ENCODE peak calls at places on chromosomes 3 and 15, in six cellular contexts. T is lung, U is upper lobe of right lung, E is upper lobe of left lung, W is BJ, V is endothelial cell of umbilical vein. J is an unnamed sample.

GRCh38 chr3:117786339-117786738 is 1076.8 kb downstream of the TUSC7 start:
- DNase-seq in W (no peak), T (no peak), U (no peak), V (no peak), E (no peak), J (no peak)

GRCh38 chr3:128488995-128489859 is 3.8 kb downstream of the GATA2 start:
- DNase-seq in T (no peak), V (peak; percentile 79), E (peak; percentile 91), U (peak; percentile 70), W (no peak), J (no peak)

GRCh38 chr3:152175576-152175883 is 93.2 kb upstream of the MBNL1 start:
- DNase-seq in U (no peak), W (peak; percentile 66), V (peak; percentile 72), T (no peak), E (no peak), J (peak; percentile 95)

GRCh38 chr3:29067014-29067413 is 213.9 kb upstream of the RBMS3 start:
- DNase-seq in W (no peak), U (no peak), T (no peak), E (no peak), V (peak; percentile 6), J (peak; percentile 41)

GRCh38 chr3:8765528-8765927 is 3.9 kb downstream of the OXTR start:
- DNase-seq in U (no peak), W (no peak), V (no peak), T (no peak), E (no peak), J (no peak)

GRCh38 chr15:88878720-88879184 is 16.6 kb downstream of the HAPLN3 start:
- DNase-seq in W (no peak), E (peak; percentile 80), T (no peak), U (no peak), V (peak; percentile 39), J (peak; percentile 44)

GRCh38 chr3:185081516-185081915 is 71.3 kb downstream of the C3orf70 start:
- DNase-seq in T (no peak), U (no peak), E (no peak), V (no peak), W (no peak), J (no peak)

GRCh38 chr3:185687479-185687878 is 101.4 kb downstream of the SENP2 start:
- DNase-seq in U (no peak), V (no peak), T (no peak), W (no peak), E (no peak), J (no peak)

GRCh38 chr3:196638922-196639516 is 475 bp upstream of the NRROS start:
- DNase-seq in E (no peak), U (no peak), V (peak; percentile 28), T (no peak), W (no peak), J (no peak)

GRCh38 chr3:44914936-44915335 is 40.5 kb downstream of the TGM4 start:
- DNase-seq in T (no peak), V (peak; percentile 19), W (no peak), U (no peak), E (no peak), J (no peak)

GRCh38 chr3:190003730-190004129 is 117.0 kb downstream of the P3H2 start:
- DNase-seq in T (peak; percentile 34), U (no peak), W (no peak), V (peak; percentile 86), E (no peak), J (peak; percentile 84)

GRCh38 chr15:101037090-101037830 is 118.1 kb downstream of the LRRK1 start:
- DNase-seq in V (no peak), W (no peak), U (peak; percentile 29), T (no peak), E (no peak), J (no peak)

GRCh38 chr15:88613074-88613944 is 7.8 kb upstream of the AEN start:
- DNase-seq in T (no peak), V (no peak), W (no peak), U (no peak), E (no peak), J (no peak)

GRCh38 chr15:25474251-25474650 is 35.4 kb upstream of the UBE3A start:
- DNase-seq in W (no peak), U (no peak), E (no peak), T (no peak), V (no peak), J (no peak)

GRCh38 chr3:127542441-127542952 is 48.0 kb downstream of the TPRA1 start:
- DNase-seq in V (no peak), W (no peak), T (peak; percentile 83), U (peak; percentile 91), E (peak; percentile 84), J (no peak)

GRCh38 chr3:111616417-111617105 is 21.4 kb upstream of the ZBED2 start:
- DNase-seq in T (no peak), W (no peak), E (peak; percentile 33), V (no peak), U (no peak), J (no peak)

GRCh38 chr15:77497108-77497737 is 76.5 kb downstream of the HMG20A start:
- DNase-seq in U (peak; percentile 63), E (peak; percentile 25), V (no peak), W (no peak), T (no peak), J (no peak)

GRCh38 chr3:13111874-13112520 is 38.8 kb upstream of the IQSEC1 start:
- DNase-seq in U (peak; percentile 69), W (no peak), T (peak; percentile 38), V (no peak), E (no peak), J (no peak)

GRCh38 chr3:179156170-179156569 is 8.0 kb downstream of the PIK3CA start:
- DNase-seq in T (no peak), E (no peak), V (no peak), W (no peak), U (no peak), J (no peak)

GRCh38 chr3:13718437-13718836 is 161.4 kb downstream of the WNT7A start:
- DNase-seq in W (no peak), E (peak; percentile 50), V (no peak), U (peak; percentile 39), T (no peak), J (no peak)

GRCh38 chr15:67836477-67836876 is 3.4 kb downstream of the RNU6-1 start:
- DNase-seq in U (no peak), W (no peak), E (no peak), T (no peak), V (peak; percentile 52), J (peak; percentile 40)

GRCh38 chr3:65729553-65729952 is 309.2 kb downstream of the MAGI1 start:
- DNase-seq in U (no peak), W (peak; percentile 29), V (peak; percentile 77), T (no peak), E (no peak), J (peak; percentile 81)

GRCh38 chr3:183291511-183292031 is 38.5 kb downstream of the B3GNT5 start:
- DNase-seq in U (no peak), E (no peak), W (no peak), T (no peak), V (peak; percentile 55), J (peak; percentile 53)

GRCh38 chr3:183296944-183297343 is 43.9 kb downstream of the B3GNT5 start:
- DNase-seq in U (no peak), T (peak; percentile 70), E (no peak), V (no peak), W (no peak), J (no peak)

GRCh38 chr3:183295211-183295610 is 42.2 kb downstream of the B3GNT5 start:
- DNase-seq in V (no peak), W (no peak), E (no peak), U (no peak), T (peak; percentile 72), J (peak; percentile 98)

GRCh38 chr3:183290216-183290615 is 37.2 kb downstream of the B3GNT5 start:
- DNase-seq in U (no peak), E (no peak), W (no peak), T (no peak), V (no peak), J (no peak)

GRCh38 chr3:183293966-183294365 is 40.9 kb downstream of the B3GNT5 start:
- DNase-seq in V (no peak), T (no peak), U (no peak), E (no peak), W (no peak), J (peak; percentile 85)
- H3K4me3 ChIP-seq in V (no peak overlapping the region), T (no peak overlapping the region), U (no peak overlapping the region), E (no peak overlapping the region), W (no peak overlapping the region), J (no peak overlapping the region)

GRCh38 chr15:31934821-31935220 is 95.5 kb upstream of the CHRNA7 start:
- DNase-seq in T (no peak), V (no peak), W (no peak), U (no peak), E (no peak), J (no peak)
- TF ChIP-seq CTCF in T (no peak), V (no peak), W (no peak), U (no peak), E (no peak), J (no peak)

GRCh38 chr3:149501524-149501923 is 27.0 kb downstream of the TM4SF4 start:
- DNase-seq in V (peak; percentile 61), E (no peak), U (no peak), W (peak; percentile 49), T (no peak), J (peak; percentile 71)

GRCh38 chr3:149507491-149508324 is 33.2 kb downstream of the TM4SF4 start:
- DNase-seq in E (no peak), V (peak; percentile 77), W (no peak), U (no peak), T (peak; percentile 50), J (no peak)

GRCh38 chr3:149506965-149507364 is 32.5 kb downstream of the TM4SF4 start:
- DNase-seq in E (no peak), W (no peak), V (no peak), T (no peak), U (no peak), J (no peak)

GRCh38 chr3:149506540-149506939 is 32.0 kb downstream of the TM4SF4 start:
- DNase-seq in V (peak; percentile 93), U (no peak), T (no peak), E (no peak), W (no peak), J (peak; percentile 60)

DNA sequence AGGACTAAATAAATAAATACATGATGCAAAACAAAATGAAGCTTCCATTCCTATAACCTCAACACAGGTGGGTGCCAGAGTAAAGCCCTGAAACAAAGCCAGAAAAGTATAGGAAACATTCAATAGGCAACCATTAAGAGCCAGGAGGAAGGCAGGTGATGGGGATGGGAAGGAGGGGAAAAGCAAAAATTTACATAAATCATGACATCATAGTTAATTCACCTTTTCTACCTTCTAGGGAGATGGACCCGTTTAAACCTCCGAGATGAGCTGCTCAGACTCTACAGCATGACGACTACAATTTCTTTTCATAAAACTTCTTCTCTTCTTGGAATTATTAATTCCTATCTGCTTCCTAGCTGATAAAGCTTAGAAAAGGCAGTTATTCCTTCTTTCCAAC is 27.9 kb downstream of the TM4SF4 start:
- DNase-seq in U (no peak), E (no peak), W (no peak), T (no peak), V (no peak), J (no peak)
- H3K4me3 ChIP-seq in U (no peak overlapping the region), E (no peak overlapping the region), W (no peak overlapping the region), T (no peak overlapping the region), V (no peak overlapping the region), J (no peak overlapping the region)

DNA sequence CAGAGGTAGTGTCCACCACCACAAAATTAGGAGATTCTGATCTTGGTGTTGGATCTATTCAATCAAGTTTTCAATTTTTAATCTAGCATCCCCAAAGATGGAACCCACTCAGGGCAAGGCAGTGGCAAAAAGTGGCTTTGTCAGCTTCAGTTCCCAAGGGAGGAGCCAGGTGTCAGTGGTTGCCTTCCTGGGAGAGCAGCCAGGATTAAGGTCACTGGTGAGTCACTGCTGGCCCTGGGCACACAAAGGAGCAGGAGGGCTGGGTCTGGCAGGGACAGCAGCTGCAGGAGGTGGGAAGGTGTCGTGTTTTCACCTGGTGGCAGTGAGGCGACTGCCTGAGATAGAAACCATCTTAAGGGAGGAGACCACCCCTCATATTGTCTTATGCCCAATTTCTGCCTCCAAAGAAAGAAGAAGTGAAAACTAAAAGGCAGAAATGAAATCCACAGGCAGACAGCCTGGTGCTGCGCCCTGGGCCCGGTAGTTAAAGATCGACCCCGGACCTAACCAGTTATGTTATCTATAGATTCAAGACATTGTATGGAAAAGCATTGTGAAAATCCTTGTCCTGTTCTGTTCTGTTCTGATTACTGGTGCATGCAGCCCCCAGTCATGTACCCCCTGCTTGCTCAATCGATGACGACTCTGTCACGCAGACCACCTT is 5.9 kb upstream of the KLHL25 start:
- DNase-seq in T (peak; percentile 80), U (peak; percentile 77), W (no peak), E (no peak), V (no peak), J (peak; percentile 60)
- TF ChIP-seq CTCF in T (no peak), U (peak; percentile 16), W (no peak), E (peak; percentile 42), V (no peak), J (no peak)

J was measured in fibroblast of mammary gland.